ENCODE peak calls at places on chromosomes 1 and 21, in nine cellular contexts. T, O, W, F, G, C, I, M and P are unnamed samples.

GRCh38 chr1:111110197-111110899 is 29.5 kb downstream of the DRAM2 start:
- DNase-seq in F (no peak), G (peak; percentile 50), T (peak; percentile 47), I (no peak), M (peak; percentile 36), W (no peak), C (no peak), O (no peak), P (no peak)

GRCh38 chr1:12123172-12123571 is 43.6 kb upstream of the TNFRSF1B start:
- DNase-seq in C (no peak), M (no peak), W (no peak), T (no peak), G (no peak), I (peak; percentile 45), F (no peak), O (no peak), P (no peak)

GRCh38 chr1:151562661-151563060 is 22.6 kb downstream of the TUFT1 start:
- DNase-seq in C (no peak), F (no peak), I (no peak), T (no peak), M (no peak), G (no peak), O (no peak), W (no peak), P (no peak)

GRCh38 chr1:221725683-221726330 is 16.1 kb downstream of the DUSP10 start:
- DNase-seq in T (no peak), I (no peak), C (no peak), M (peak; percentile 54), W (no peak), G (peak; percentile 44), O (no peak), F (no peak), P (peak; percentile 55)

GRCh38 chr1:8061210-8061609 is 35.1 kb upstream of the ERRFI1 start:
- DNase-seq in W (peak; percentile 28), G (peak; percentile 98), F (no peak), I (no peak), O (no peak), C (peak; percentile 83), M (peak; percentile 94), T (peak; percentile 59), P (peak; percentile 96)

GRCh38 chr1:234782821-234783220 is 172.8 kb upstream of the IRF2BP2 start:
- DNase-seq in T (no peak), W (no peak), G (no peak), F (no peak), I (no peak), C (no peak), O (peak; percentile 76), M (no peak), P (no peak)

GRCh38 chr1:11180342-11180744 is 8.8 kb upstream of the ANGPTL7 start:
- DNase-seq in I (no peak), O (no peak), F (no peak), G (peak; percentile 53), W (no peak), T (no peak), M (peak; percentile 36), C (no peak), P (peak; percentile 81)

GRCh38 chr1:9417695-9418094 is 121.6 kb upstream of the SLC25A33 start:
- DNase-seq in W (no peak), G (no peak), T (no peak), O (no peak), M (no peak), I (no peak), F (no peak), C (no peak), P (no peak)

GRCh38 chr1:229440821-229441537 is 7.1 kb upstream of the ACTA1 start:
- DNase-seq in M (peak; percentile 65), T (no peak), W (no peak), G (peak; percentile 75), I (no peak), O (no peak), C (no peak), F (no peak), P (peak; percentile 60)

GRCh38 chr1:25890249-25891034 is 14.9 kb upstream of the PAQR7 start:
- DNase-seq in C (peak; percentile 46), G (peak; percentile 58), T (peak; percentile 67), I (no peak), M (no peak), W (no peak), F (no peak), O (no peak), P (peak; percentile 27)

GRCh38 chr1:3984586-3984985 is 84.5 kb upstream of the C1orf174 start:
- DNase-seq in W (no peak), C (no peak), O (no peak), T (no peak), G (no peak), M (no peak), I (no peak), F (no peak), P (no peak)

GRCh38 chr1:5907966-5908365 is 84.3 kb downstream of the NPHP4 start:
- DNase-seq in F (no peak), O (peak; percentile 62), C (no peak), G (no peak), I (no peak), T (no peak), M (no peak), W (no peak), P (no peak)

GRCh38 chr1:204409878-204410763 is 1.5 kb downstream of the PPP1R15B start:
- DNase-seq in W (no peak), F (no peak), T (no peak), O (no peak), M (no peak), C (no peak), G (no peak), I (no peak), P (peak; percentile 11)

GRCh38 chr1:219040291-219040690 is 133.4 kb upstream of the LYPLAL1 start:
- DNase-seq in F (no peak), W (no peak), C (no peak), O (no peak), I (no peak), M (no peak), G (peak; percentile 8), T (no peak), P (no peak)

GRCh38 chr1:77168358-77168757 is 50.9 kb downstream of the PIGK start:
- DNase-seq in G (no peak), O (no peak), C (no peak), T (no peak), F (no peak), I (no peak), M (no peak), W (no peak), P (no peak)

GRCh38 chr1:90402893-90403849 is 313.9 kb downstream of the BARHL2 start:
- DNase-seq in O (no peak), M (peak; percentile 98), I (no peak), F (no peak), T (peak; percentile 44), W (no peak), C (peak; percentile 25), G (peak; percentile 94), P (peak; percentile 99)

GRCh38 chr1:115654663-115655306 is 13.0 kb downstream of the VANGL1 start:
- DNase-seq in O (no peak), W (no peak), T (no peak), I (no peak), C (peak; percentile 58), M (peak; percentile 54), F (no peak), G (no peak), P (peak; percentile 57)

GRCh38 chr21:15908187-15908586 is 178.4 kb downstream of the USP25 start:
- DNase-seq in I (no peak), O (no peak), W (no peak), G (peak; percentile 78), M (peak; percentile 50), F (no peak), T (no peak), C (no peak), P (peak; percentile 36)

DNA sequence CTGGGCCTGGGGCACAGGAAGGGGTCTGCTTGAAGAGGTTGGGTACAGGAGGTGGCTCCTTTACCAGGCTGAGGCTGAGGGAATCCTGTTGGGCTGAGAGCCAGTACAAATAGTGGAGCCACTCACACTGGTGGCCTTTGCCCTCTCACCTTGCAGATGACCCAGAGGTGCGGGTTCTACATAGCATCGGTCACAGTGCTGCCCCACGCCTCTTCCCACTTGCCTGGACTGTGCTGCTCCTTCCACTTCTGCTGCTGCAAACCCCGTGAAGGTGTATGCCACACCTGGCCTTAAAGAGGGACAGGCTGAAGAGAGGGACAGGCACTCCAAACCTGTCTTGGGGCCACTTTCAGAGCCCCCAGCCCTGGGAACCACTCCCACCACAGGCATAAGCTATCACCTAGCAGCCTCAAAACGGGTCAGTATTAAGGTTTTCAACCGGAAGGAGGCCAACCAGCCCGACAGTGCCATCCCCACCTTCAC is 1.8 kb upstream of the SLC50A1 start:
- DNase-seq in F (no peak), T (no peak), M (no peak), O (no peak), I (no peak), C (no peak), W (no peak), G (no peak), P (no peak)
- H3K4me3 ChIP-seq in F (no peak overlapping the region), T (no peak overlapping the region), M (no peak overlapping the region), O (no peak overlapping the region), I (peak overlapping the region; percentile 63), C (no peak overlapping the region), W (no peak overlapping the region), G (no peak overlapping the region), P (no peak overlapping the region)

GRCh38 chr1:28756846-28757245 is 20.1 kb downstream of the YTHDF2 start:
- DNase-seq in W (no peak), O (no peak), M (peak; percentile 24), F (no peak), T (no peak), C (no peak), I (no peak), G (peak; percentile 32), P (peak; percentile 20)
- TF ChIP-seq CTCF in W (no peak), O (no peak), M (peak; percentile 34), F (peak; percentile 28), T (no peak), C (no peak), I (no peak), G (peak; percentile 43), P (no peak)

GRCh38 chr1:30342535-30343141 is 380.7 kb downstream of the MATN1 start:
- DNase-seq in T (no peak), G (no peak), W (no peak), O (no peak), F (no peak), M (no peak), I (no peak), C (no peak), P (no peak)
- H3K4me3 ChIP-seq in T (no peak overlapping the region), G (no peak overlapping the region), W (no peak overlapping the region), O (no peak overlapping the region), F (no peak overlapping the region), M (no peak overlapping the region), I (no peak overlapping the region), C (no peak overlapping the region), P (no peak overlapping the region)

DNA sequence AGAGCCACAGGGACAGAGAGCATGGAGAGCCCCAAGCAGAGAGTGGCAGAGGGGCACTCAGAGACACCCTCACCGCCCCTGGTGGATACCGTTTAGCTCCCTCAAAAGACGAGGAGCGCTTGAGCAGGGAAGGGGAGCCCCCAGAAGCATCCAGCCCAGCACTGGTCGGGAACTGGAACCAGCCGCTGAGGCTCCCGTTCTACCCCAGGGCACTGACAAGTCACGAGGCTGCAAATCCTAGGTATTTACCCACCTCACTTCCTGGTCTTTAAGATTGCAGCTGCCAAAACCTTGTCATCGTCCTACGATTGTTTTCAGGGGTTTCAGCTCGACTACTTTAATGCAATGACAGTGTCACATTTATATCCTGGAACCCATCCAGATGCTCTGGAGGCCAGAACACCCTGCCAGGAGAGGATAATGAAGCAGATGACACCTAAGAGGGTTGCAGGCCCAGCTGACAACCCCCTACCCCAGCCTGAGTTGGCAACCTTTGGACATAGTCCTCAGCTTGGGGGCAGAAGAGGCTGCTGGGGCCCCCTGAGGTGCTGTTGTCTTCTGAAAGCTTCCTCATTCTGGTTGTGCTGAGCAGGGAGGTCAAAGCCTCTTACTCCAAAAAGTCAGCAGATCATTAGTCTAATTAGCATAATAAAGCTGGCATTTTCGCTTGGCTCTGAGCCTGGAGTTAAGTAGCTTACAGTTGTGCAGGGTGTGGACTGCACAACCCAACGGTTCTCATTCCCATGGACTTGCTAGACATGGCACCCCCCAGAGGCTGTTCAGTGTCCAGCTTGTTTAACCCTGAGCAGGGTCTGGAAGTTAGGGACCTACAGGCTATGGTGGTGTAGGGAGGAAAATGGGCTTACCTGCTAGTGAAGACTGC is 20.6 kb upstream of the BACE2 start:
- DNase-seq in I (no peak), T (no peak), M (no peak), W (no peak), C (no peak), G (no peak), F (no peak), O (peak; percentile 82), P (no peak)
- TF ChIP-seq CTCF in I (no peak), T (no peak), M (no peak), W (no peak), C (no peak), G (no peak), F (no peak), O (no peak), P (no peak)